ENCODE peak calls at places on chromosomes 16 and 17, in six cellular contexts. X is AG08395, G is NCI-H2029 treated with DMSO at 0.1 percent for 48 hours, W is non-pigmented ciliary epithelial cell, U is fibroblast of the aortic adventitia, D is A549. L is an unnamed sample.

GRCh38 chr17:71511266-71511995 is 609.4 kb upstream of the SOX9 start:
- DNase-seq in X (no peak), U (no peak), D (no peak), G (no peak), W (no peak), L (no peak)

GRCh38 chr16:22638393-22639206 is 127.9 kb downstream of the NPIPB5 start:
- DNase-seq in G (no peak), X (peak; percentile 87), D (no peak), W (no peak), U (peak; percentile 58), L (no peak)

GRCh38 chr16:66154801-66155200 is 211.7 kb upstream of the CDH5 start:
- DNase-seq in X (peak; percentile 48), U (no peak), W (no peak), D (no peak), G (no peak), L (no peak)

GRCh38 chr17:28646039-28646754 is 1.2 kb upstream of the BLTP2 start:
- DNase-seq in X (no peak), W (no peak), D (peak; percentile 44), G (no peak), U (peak; percentile 2), L (no peak)

GRCh38 chr17:68775969-68776368 is 174.8 kb upstream of the FAM20A start:
- DNase-seq in U (no peak), D (no peak), G (no peak), X (no peak), W (no peak), L (no peak)

GRCh38 chr17:35705705-35706104 is 25.7 kb upstream of the RASL10B start:
- DNase-seq in X (no peak), G (no peak), U (no peak), D (no peak), W (no peak), L (no peak)

GRCh38 chr16:10933865-10934264 is 8.4 kb downstream of the DEXI start:
- DNase-seq in X (no peak), U (no peak), G (peak; percentile 45), W (no peak), D (no peak), L (no peak)

GRCh38 chr17:77790143-77790829 is 168.2 kb upstream of the TNRC6C start:
- DNase-seq in W (no peak), G (peak; percentile 30), U (no peak), D (no peak), X (no peak), L (no peak)

GRCh38 chr17:82835766-82836512 is 3.9 kb downstream of the ZNF750 start:
- DNase-seq in X (no peak), G (no peak), D (no peak), W (no peak), U (no peak), L (no peak)

GRCh38 chr16:67718668-67719047 is 458 bp downstream of the GFOD2 start:
- DNase-seq in U (no peak), D (no peak), X (no peak), G (no peak), W (no peak), L (no peak)

GRCh38 chr17:82900741-82901140 is 60.9 kb upstream of the ZNF750 start:
- DNase-seq in U (no peak), X (no peak), G (no peak), D (no peak), W (no peak), L (no peak)

GRCh38 chr17:27976331-27976730 is 66.1 kb upstream of the NLK start:
- DNase-seq in W (no peak), U (no peak), X (no peak), D (no peak), G (no peak), L (no peak)

GRCh38 chr17:9684955-9685621 is 39.8 kb downstream of the USP43 start:
- DNase-seq in U (no peak), X (no peak), G (no peak), W (no peak), D (peak; percentile 22), L (no peak)

GRCh38 chr16:65697061-65697460 is 575.2 kb upstream of the CDH11 start:
- DNase-seq in G (no peak), D (no peak), W (no peak), U (peak; percentile 43), X (no peak), L (no peak)

GRCh38 chr17:78300962-78301820 is 58.7 kb downstream of the SOCS3 start:
- DNase-seq in D (peak; percentile 39), X (no peak), W (no peak), U (no peak), G (no peak), L (no peak)

GRCh38 chr17:72725432-72726068 is 366.9 kb downstream of the SLC39A11 start:
- DNase-seq in U (peak; percentile 62), G (peak; percentile 44), X (peak; percentile 69), D (peak; percentile 83), W (no peak), L (no peak)

GRCh38 chr17:76353004-76353598 is 615 bp downstream of the PRPSAP1 start:
- DNase-seq in X (peak; percentile 41), G (no peak), W (no peak), U (no peak), D (no peak), L (no peak)

GRCh38 chr17:48002208-48002919 is 31.5 kb downstream of the CDK5RAP3 start:
- DNase-seq in U (peak; percentile 70), G (no peak), X (peak; percentile 63), W (no peak), D (peak; percentile 56), L (peak; percentile 47)

GRCh38 chr17:15266325-15266950 is 1.3 kb upstream of the PMP22 start:
- DNase-seq in W (no peak), D (no peak), G (no peak), X (no peak), U (no peak), L (no peak)

GRCh38 chr16:66574081-66574480 is 5.2 kb upstream of the CMTM2 start:
- DNase-seq in X (no peak), G (no peak), D (no peak), U (no peak), W (no peak), L (no peak)

GRCh38 chr16:51154271-51155171 is 3.5 kb upstream of the SALL1 start:
- DNase-seq in W (no peak), X (no peak), U (no peak), G (no peak), D (no peak), L (no peak)

GRCh38 chr17:71071837-71072236 is 902.5 kb downstream of the KCNJ2 start:
- DNase-seq in G (no peak), U (peak; percentile 91), D (peak; percentile 92), X (peak; percentile 90), W (peak; percentile 99), L (peak; percentile 89)

GRCh38 chr17:35099929-35100328 is 19.7 kb downstream of the RAD51D start:
- DNase-seq in X (no peak), D (no peak), U (no peak), W (no peak), G (no peak), L (no peak)

GRCh38 chr17:1241904-1242303 is 28.3 kb upstream of the BHLHA9 start:
- DNase-seq in W (no peak), U (peak; percentile 84), G (peak; percentile 71), D (no peak), X (peak; percentile 53), L (no peak)

GRCh38 chr17:81570896-81571453 is 18.8 kb upstream of the FAAP100 start:
- DNase-seq in W (no peak), G (no peak), U (no peak), D (no peak), X (no peak), L (no peak)

GRCh38 chr17:5203908-5204294 is 12.2 kb upstream of the ZNF594 start:
- DNase-seq in W (no peak), G (no peak), X (peak; percentile 60), U (peak; percentile 78), D (peak; percentile 35), L (peak; percentile 20)

GRCh38 chr16:17457997-17458396 is 12.8 kb downstream of the XYLT1 start:
- DNase-seq in D (no peak), G (no peak), W (no peak), U (no peak), X (no peak), L (no peak)

GRCh38 chr17:80761421-80761871 is 216.8 kb downstream of the RPTOR start:
- DNase-seq in X (peak; percentile 71), D (no peak), G (no peak), W (peak; percentile 63), U (peak; percentile 71), L (no peak)

GRCh38 chr17:76493505-76494167 is 7.6 kb downstream of the RHBDF2 start:
- DNase-seq in X (no peak), G (no peak), W (no peak), D (no peak), U (no peak), L (no peak)

GRCh38 chr17:76570877-76571471 is 14.7 kb downstream of the ST6GALNAC2 start:
- DNase-seq in G (no peak), X (no peak), D (peak; percentile 33), W (no peak), U (no peak), L (no peak)

GRCh38 chr17:58084317-58084981 is 1.2 kb downstream of the DYNLL2 start:
- DNase-seq in W (no peak), X (no peak), U (peak; percentile 8), G (peak; percentile 7), D (peak; percentile 61), L (no peak)

GRCh38 chr17:50479522-50480141 is 972 bp downstream of the RSAD1 start:
- DNase-seq in X (peak; percentile 87), U (peak; percentile 72), W (no peak), D (peak; percentile 92), G (peak; percentile 26), L (peak; percentile 56)

GRCh38 chr16:1193143-1193824 is 31.8 kb downstream of the TPSG1 start:
- DNase-seq in G (no peak), W (no peak), U (no peak), X (no peak), D (no peak), L (no peak)